ENCODE peak calls at places on chromosomes 12 and 14, in eight cellular contexts. R, L, C, Y, D, O, Z and H are unnamed samples.

GRCh38 chr12:118032188-118032587 is 15.7 kb downstream of the RFC5 start:
- DNase-seq in R (no peak), L (no peak), C (no peak), Y (no peak), D (no peak), O (no peak), Z (no peak), H (no peak)

GRCh38 chr12:4177257-4177656 is 96.3 kb upstream of the CCND2 start:
- DNase-seq in R (no peak), L (no peak), C (no peak), Y (no peak), D (no peak), O (no peak), Z (no peak), H (no peak)

GRCh38 chr12:5258498-5258897 is 173.4 kb upstream of the NTF3 start:
- DNase-seq in R (no peak), L (no peak), C (no peak), Y (no peak), D (no peak), O (no peak), Z (peak; percentile 86), H (peak; percentile 92)

GRCh38 chr14:101193845-101194355 is 290.4 kb upstream of the RTL1 start:
- DNase-seq in R (no peak), L (no peak), C (no peak), Y (no peak), D (no peak), O (no peak), Z (no peak), H (no peak)

GRCh38 chr12:123966596-123966995 is 6.0 kb downstream of the CCDC92 start:
- DNase-seq in R (no peak), L (no peak), C (no peak), Y (no peak), D (no peak), O (no peak), Z (peak; percentile 80), H (peak; percentile 91)

GRCh38 chr12:123543541-123543940 is 10.0 kb upstream of the RILPL1 start:
- DNase-seq in R (no peak), L (no peak), C (no peak), Y (no peak), D (no peak), O (no peak), Z (no peak), H (no peak)

GRCh38 chr12:80936353-80936641 is 1.4 kb downstream of the LIN7A start:
- DNase-seq in R (no peak), L (no peak), C (no peak), Y (no peak), D (no peak), O (no peak), Z (no peak), H (no peak)

GRCh38 chr14:37384870-37385596 is 187.3 kb downstream of the MIPOL1 start:
- DNase-seq in R (no peak), L (no peak), C (no peak), Y (no peak), D (no peak), O (peak; percentile 77), Z (no peak), H (no peak)

DNA sequence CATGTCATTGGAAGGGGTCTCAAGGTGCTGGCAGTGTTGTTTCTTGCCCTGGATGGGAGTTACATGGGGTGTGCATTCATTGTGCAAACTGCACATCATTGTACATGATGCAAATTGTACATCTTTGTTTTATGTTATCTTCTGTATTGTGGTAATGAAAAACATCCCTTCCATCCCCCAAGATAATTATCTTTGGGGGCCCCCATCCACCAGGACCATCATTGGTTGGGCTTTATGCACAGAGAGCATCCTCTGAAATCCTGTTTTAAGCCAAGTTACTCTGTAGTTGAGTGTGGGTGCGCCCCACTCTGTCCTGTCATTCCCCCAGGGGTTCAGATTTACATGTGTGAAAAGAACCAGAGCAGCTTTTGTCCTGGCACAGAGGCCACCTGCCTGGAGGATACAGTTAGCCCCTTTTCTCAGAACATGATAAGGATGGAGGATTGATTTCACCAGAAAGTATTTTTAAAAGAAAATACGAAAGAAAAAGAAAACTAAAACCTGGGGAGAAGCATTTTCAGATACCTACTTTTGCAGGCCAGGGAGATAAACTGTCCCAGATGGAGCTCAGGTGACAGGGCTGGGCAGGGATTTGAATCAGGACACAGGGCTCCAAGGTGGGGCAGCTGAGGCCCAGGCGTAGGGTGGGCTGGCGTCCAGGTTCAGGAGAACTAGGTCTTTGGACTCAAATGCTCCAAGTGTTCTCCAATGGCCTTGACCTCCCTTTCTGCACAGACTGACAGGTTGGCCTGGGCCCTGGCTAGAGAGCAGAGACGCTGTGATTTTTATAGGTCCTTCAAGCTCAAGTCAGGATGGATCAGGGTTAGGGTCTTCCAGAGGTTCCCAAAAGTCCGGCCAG is 17.2 kb downstream of the WSCD2 start:
- DNase-seq in R (peak; percentile 45), L (no peak), C (no peak), Y (no peak), D (no peak), O (no peak), Z (no peak), H (no peak)
- H3K9ac ChIP-seq in R (no peak overlapping the region), L (no peak overlapping the region), C (no peak overlapping the region), Y (no peak overlapping the region), D (no peak overlapping the region), O (no peak overlapping the region), Z (no peak overlapping the region), H (no peak overlapping the region)

GRCh38 chr14:35474323-35474722 is 59.6 kb upstream of the INSM2 start:
- DNase-seq in R (no peak), L (no peak), C (no peak), Y (no peak), D (no peak), O (no peak), Z (no peak), H (no peak)

GRCh38 chr14:35482994-35483515 is 50.9 kb upstream of the INSM2 start:
- DNase-seq in R (no peak), L (no peak), C (no peak), Y (no peak), D (peak; percentile 68), O (no peak), Z (no peak), H (no peak)

DNA sequence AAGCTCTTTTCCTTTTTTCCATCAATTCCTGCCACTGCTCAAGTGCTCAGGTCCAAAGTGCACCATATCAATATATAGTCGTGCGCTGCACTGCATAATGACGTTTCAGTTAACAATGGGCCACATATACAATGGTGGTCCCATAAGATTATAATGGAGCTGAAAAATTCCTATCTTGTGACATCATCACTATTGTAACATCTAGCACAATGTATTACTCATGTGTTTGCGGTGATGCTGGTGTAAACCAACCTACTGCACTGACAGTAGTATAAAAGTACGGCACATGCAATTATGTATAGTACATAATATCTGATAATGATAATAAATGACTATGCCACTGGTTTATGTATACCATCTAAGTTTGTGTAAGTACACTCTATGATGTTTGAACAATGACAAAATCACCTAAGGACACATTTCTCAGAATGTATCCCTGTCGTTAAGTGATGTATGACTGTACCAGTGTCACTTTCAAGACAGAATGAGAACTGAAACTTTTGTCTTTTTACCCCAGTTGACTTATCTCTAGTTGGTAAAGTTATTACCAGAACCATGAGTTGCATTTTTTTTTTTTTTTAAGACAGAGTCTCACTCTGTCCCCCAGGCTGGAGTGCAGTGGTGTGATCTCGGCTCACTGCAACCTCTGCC is 53.7 kb upstream of the INSM2 start:
- DNase-seq in R (no peak), L (peak; percentile 55), C (no peak), Y (no peak), D (no peak), O (peak; percentile 8), Z (peak; percentile 3), H (peak; percentile 12)
- H3K4me2 ChIP-seq in R (no peak overlapping the region), L (no peak overlapping the region), C (no peak overlapping the region), Y (no peak overlapping the region), D (no peak overlapping the region), O (no peak overlapping the region), Z (no peak overlapping the region), H (no peak overlapping the region)

DNA sequence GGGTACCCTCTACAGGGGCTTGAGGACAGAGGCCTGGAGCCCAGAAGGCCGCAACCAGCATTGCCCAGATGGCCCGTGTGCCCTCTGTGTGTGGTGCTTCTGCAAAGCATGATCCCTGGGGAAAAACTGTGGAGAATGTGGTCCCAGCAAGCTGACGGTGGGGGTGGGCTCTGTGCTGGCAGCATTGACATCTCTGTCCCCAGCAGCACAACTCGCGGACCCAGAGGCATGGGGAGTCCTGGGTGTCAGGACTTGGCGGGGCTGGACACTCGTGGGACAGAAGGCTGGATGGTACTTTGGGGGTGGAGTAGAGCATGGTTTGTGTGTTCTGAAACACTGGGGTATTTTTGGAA is 4.3 kb downstream of the CLBA1 start:
- DNase-seq in R (no peak), L (no peak), C (no peak), Y (no peak), D (no peak), O (no peak), Z (no peak), H (no peak)
- H4K20me1 ChIP-seq in R (peaks cover 14% of the 10 kb centered on the region), L (no peaks in the 10 kb centered on the region), C (no peaks in the 10 kb centered on the region), Y (peaks cover 3% of the 10 kb centered on the region), D (no peaks in the 10 kb centered on the region), O (no peaks in the 10 kb centered on the region), Z (peaks cover 4% of the 10 kb centered on the region), H (no peaks in the 10 kb centered on the region)

GRCh38 chr14:47675239-47675488 is 241 bp downstream of the MDGA2 start:
- DNase-seq in R (no peak), L (no peak), C (no peak), Y (no peak), D (no peak), O (no peak), Z (no peak), H (no peak)

GRCh38 chr14:47674546-47675238 is 713 bp downstream of the MDGA2 start:
- DNase-seq in R (no peak), L (no peak), C (peak; percentile 56), Y (no peak), D (no peak), O (no peak), Z (no peak), H (no peak)

GRCh38 chr14:47675489-47676300 is at the start of gene MDGA2:
- DNase-seq in R (no peak), L (no peak), C (peak; percentile 82), Y (no peak), D (no peak), O (no peak), Z (no peak), H (peak; percentile 29)

GRCh38 chr14:47678157-47678556 is 2.8 kb upstream of the MDGA2 start:
- DNase-seq in R (no peak), L (peak; percentile 9), C (no peak), Y (no peak), D (no peak), O (no peak), Z (no peak), H (no peak)

DNA sequence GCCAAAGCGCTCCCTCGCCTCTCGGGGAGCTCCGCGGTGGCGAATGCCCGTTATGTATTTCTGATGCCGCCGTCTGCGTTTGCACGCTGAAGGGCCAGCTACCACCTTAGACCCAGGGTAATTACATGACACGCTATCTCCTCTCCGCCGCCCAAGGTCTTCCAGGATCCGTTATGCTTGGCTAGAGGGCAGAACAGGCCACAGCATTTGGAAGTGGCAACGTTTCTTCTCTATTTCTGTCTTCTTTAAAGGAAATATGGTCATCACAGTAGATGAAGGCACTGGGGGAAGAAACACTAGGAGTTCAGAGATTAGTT is 854 bp upstream of the MDGA2 start:
- DNase-seq in R (no peak), L (no peak), C (no peak), Y (no peak), D (no peak), O (no peak), Z (no peak), H (no peak)
- H3K9ac ChIP-seq in R (no peak overlapping the region), L (no peak overlapping the region), C (no peak overlapping the region), Y (no peak overlapping the region), D (no peak overlapping the region), O (no peak overlapping the region), Z (no peak overlapping the region), H (no peak overlapping the region)

DNA sequence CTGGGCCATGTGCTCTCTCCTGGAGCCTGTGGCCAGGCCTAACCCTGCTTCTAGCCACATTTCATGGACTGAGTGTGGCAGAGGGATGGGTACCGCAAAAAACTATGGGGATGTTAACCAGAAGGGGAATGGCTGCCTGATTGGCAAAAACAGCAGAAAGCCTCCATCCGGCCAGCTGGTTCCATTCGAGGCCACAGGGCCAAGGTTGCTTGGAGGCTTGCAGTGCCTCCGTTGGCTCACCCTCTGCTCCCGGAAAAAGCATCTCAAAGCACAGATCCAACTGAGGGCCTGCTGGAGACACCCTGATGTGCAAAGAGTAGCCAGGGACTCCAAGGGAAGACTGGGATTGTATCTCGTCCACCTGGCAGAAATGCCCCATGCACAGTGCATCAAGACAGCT is 16.5 kb downstream of the TMEM120B start:
- DNase-seq in R (no peak), L (no peak), C (no peak), Y (no peak), D (no peak), O (no peak), Z (no peak), H (no peak)
- H3K4me2 ChIP-seq in R (no peak overlapping the region), L (no peak overlapping the region), C (no peak overlapping the region), Y (no peak overlapping the region), D (no peak overlapping the region), O (no peak overlapping the region), Z (no peak overlapping the region), H (no peak overlapping the region)